ENCODE peak calls at places on chromosomes 16 and 17, in five cellular contexts. One of them, this sample, is unnamed.

GRCh38 chr17:46940692-46941404 is 17.9 kb downstream of the GOSR2 start:
- DNase-seq in stimulated activated CD8-positive, alpha-beta memory T cell treated with anti-CD3 and anti-CD28 coated beads, Interleukin-4, amount 100 ng/mL, for 24 hours: peak
- DNase-seq in CD8-positive, alpha-beta memory T cell: peak
- DNase-seq in lower leg skin: peak
- DNase-seq in amniotic stem cell: peak
- DNase-seq in this sample: peak

GRCh38 chr17:82250868-82251500 is 22.1 kb downstream of the SLC16A3 start:
- DNase-seq in CD8-positive, alpha-beta memory T cell: no peak
- DNase-seq in stimulated activated CD8-positive, alpha-beta memory T cell treated with anti-CD3 and anti-CD28 coated beads, Interleukin-4, amount 100 ng/mL, for 24 hours: no peak
- DNase-seq in lower leg skin: no peak
- DNase-seq in amniotic stem cell: no peak
- DNase-seq in this sample: no peak

GRCh38 chr16:21599994-21600773 is 807 bp downstream of the METTL9 start:
- DNase-seq in amniotic stem cell: peak
- DNase-seq in lower leg skin: no peak
- DNase-seq in stimulated activated CD8-positive, alpha-beta memory T cell treated with anti-CD3 and anti-CD28 coated beads, Interleukin-4, amount 100 ng/mL, for 24 hours: no peak
- DNase-seq in CD8-positive, alpha-beta memory T cell: no peak
- DNase-seq in this sample: no peak

GRCh38 chr17:79102214-79102613 is 27.6 kb downstream of the ENGASE start:
- DNase-seq in amniotic stem cell: no peak
- DNase-seq in stimulated activated CD8-positive, alpha-beta memory T cell treated with anti-CD3 and anti-CD28 coated beads, Interleukin-4, amount 100 ng/mL, for 24 hours: no peak
- DNase-seq in lower leg skin: no peak
- DNase-seq in CD8-positive, alpha-beta memory T cell: no peak
- DNase-seq in this sample: no peak

GRCh38 chr17:11935734-11936406 is 61.4 kb downstream of the ZNF18 start:
- DNase-seq in CD8-positive, alpha-beta memory T cell: no peak
- DNase-seq in stimulated activated CD8-positive, alpha-beta memory T cell treated with anti-CD3 and anti-CD28 coated beads, Interleukin-4, amount 100 ng/mL, for 24 hours: no peak
- DNase-seq in lower leg skin: no peak
- DNase-seq in amniotic stem cell: no peak
- DNase-seq in this sample: no peak

GRCh38 chr17:28968269-28968913 is 17.1 kb upstream of the PHF12 start:
- DNase-seq in amniotic stem cell: no peak
- DNase-seq in lower leg skin: no peak
- DNase-seq in CD8-positive, alpha-beta memory T cell: no peak
- DNase-seq in stimulated activated CD8-positive, alpha-beta memory T cell treated with anti-CD3 and anti-CD28 coated beads, Interleukin-4, amount 100 ng/mL, for 24 hours: no peak
- DNase-seq in this sample: no peak

GRCh38 chr17:27635275-27635823 is 4.4 kb downstream of the LGALS9 start:
- DNase-seq in CD8-positive, alpha-beta memory T cell: no peak
- DNase-seq in lower leg skin: no peak
- DNase-seq in amniotic stem cell: no peak
- DNase-seq in stimulated activated CD8-positive, alpha-beta memory T cell treated with anti-CD3 and anti-CD28 coated beads, Interleukin-4, amount 100 ng/mL, for 24 hours: no peak
- DNase-seq in this sample: no peak

GRCh38 chr17:42612013-42612412 is 2.5 kb downstream of the TUBG1 start:
- DNase-seq in amniotic stem cell: no peak
- DNase-seq in CD8-positive, alpha-beta memory T cell: no peak
- DNase-seq in lower leg skin: no peak
- DNase-seq in stimulated activated CD8-positive, alpha-beta memory T cell treated with anti-CD3 and anti-CD28 coated beads, Interleukin-4, amount 100 ng/mL, for 24 hours: no peak
- DNase-seq in this sample: no peak

GRCh38 chr16:48384305-48384981 is 770 bp downstream of the SIAH1 start:
- DNase-seq in CD8-positive, alpha-beta memory T cell: peak
- DNase-seq in stimulated activated CD8-positive, alpha-beta memory T cell treated with anti-CD3 and anti-CD28 coated beads, Interleukin-4, amount 100 ng/mL, for 24 hours: peak
- DNase-seq in lower leg skin: peak
- DNase-seq in amniotic stem cell: no peak
- DNase-seq in this sample: peak

GRCh38 chr17:18961634-18962493 is 9.9 kb downstream of the SLC5A10 start:
- DNase-seq in stimulated activated CD8-positive, alpha-beta memory T cell treated with anti-CD3 and anti-CD28 coated beads, Interleukin-4, amount 100 ng/mL, for 24 hours: no peak
- DNase-seq in amniotic stem cell: no peak
- DNase-seq in lower leg skin: no peak
- DNase-seq in CD8-positive, alpha-beta memory T cell: no peak
- DNase-seq in this sample: no peak

GRCh38 chr17:58242171-58242784 is 3.9 kb downstream of the LPO start:
- DNase-seq in CD8-positive, alpha-beta memory T cell: no peak
- DNase-seq in stimulated activated CD8-positive, alpha-beta memory T cell treated with anti-CD3 and anti-CD28 coated beads, Interleukin-4, amount 100 ng/mL, for 24 hours: no peak
- DNase-seq in amniotic stem cell: no peak
- DNase-seq in lower leg skin: no peak
- DNase-seq in this sample: no peak

GRCh38 chr16:3065742-3066439 is 451 bp downstream of the IL32 start:
- DNase-seq in amniotic stem cell: no peak
- DNase-seq in CD8-positive, alpha-beta memory T cell: no peak
- DNase-seq in stimulated activated CD8-positive, alpha-beta memory T cell treated with anti-CD3 and anti-CD28 coated beads, Interleukin-4, amount 100 ng/mL, for 24 hours: no peak
- DNase-seq in lower leg skin: no peak
- DNase-seq in this sample: no peak

GRCh38 chr16:25126820-25127232 is 15.3 kb downstream of the LCMT1 start:
- DNase-seq in stimulated activated CD8-positive, alpha-beta memory T cell treated with anti-CD3 and anti-CD28 coated beads, Interleukin-4, amount 100 ng/mL, for 24 hours: peak
- DNase-seq in lower leg skin: no peak
- DNase-seq in amniotic stem cell: peak
- DNase-seq in CD8-positive, alpha-beta memory T cell: no peak
- DNase-seq in this sample: no peak

GRCh38 chr17:34009946-34010345 is 245.1 kb upstream of the CCL2 start:
- DNase-seq in amniotic stem cell: no peak
- DNase-seq in CD8-positive, alpha-beta memory T cell: no peak
- DNase-seq in stimulated activated CD8-positive, alpha-beta memory T cell treated with anti-CD3 and anti-CD28 coated beads, Interleukin-4, amount 100 ng/mL, for 24 hours: no peak
- DNase-seq in lower leg skin: no peak
- DNase-seq in this sample: no peak

GRCh38 chr16:81752225-81752875 is 26.7 kb upstream of the PLCG2 start:
- DNase-seq in lower leg skin: peak
- DNase-seq in stimulated activated CD8-positive, alpha-beta memory T cell treated with anti-CD3 and anti-CD28 coated beads, Interleukin-4, amount 100 ng/mL, for 24 hours: no peak
- DNase-seq in amniotic stem cell: no peak
- DNase-seq in CD8-positive, alpha-beta memory T cell: no peak
- DNase-seq in this sample: no peak

GRCh38 chr17:4073983-4074830 is 68.6 kb downstream of the ZZEF1 start:
- DNase-seq in lower leg skin: no peak
- DNase-seq in CD8-positive, alpha-beta memory T cell: no peak
- DNase-seq in amniotic stem cell: no peak
- DNase-seq in stimulated activated CD8-positive, alpha-beta memory T cell treated with anti-CD3 and anti-CD28 coated beads, Interleukin-4, amount 100 ng/mL, for 24 hours: no peak
- DNase-seq in this sample: no peak

GRCh38 chr17:37024181-37024637 is 75.5 kb downstream of the AATF start:
- DNase-seq in stimulated activated CD8-positive, alpha-beta memory T cell treated with anti-CD3 and anti-CD28 coated beads, Interleukin-4, amount 100 ng/mL, for 24 hours: no peak
- DNase-seq in CD8-positive, alpha-beta memory T cell: no peak
- DNase-seq in amniotic stem cell: no peak
- DNase-seq in lower leg skin: no peak
- DNase-seq in this sample: no peak

GRCh38 chr16:69727916-69728270 is 1.5 kb upstream of the NQO1 start:
- DNase-seq in amniotic stem cell: no peak
- DNase-seq in stimulated activated CD8-positive, alpha-beta memory T cell treated with anti-CD3 and anti-CD28 coated beads, Interleukin-4, amount 100 ng/mL, for 24 hours: no peak
- DNase-seq in lower leg skin: no peak
- DNase-seq in CD8-positive, alpha-beta memory T cell: no peak
- DNase-seq in this sample: no peak

GRCh38 chr16:1311738-1312458 is 2.5 kb downstream of the UBE2I start:
- DNase-seq in amniotic stem cell: no peak
- DNase-seq in stimulated activated CD8-positive, alpha-beta memory T cell treated with anti-CD3 and anti-CD28 coated beads, Interleukin-4, amount 100 ng/mL, for 24 hours: no peak
- DNase-seq in lower leg skin: no peak
- DNase-seq in CD8-positive, alpha-beta memory T cell: no peak
- DNase-seq in this sample: no peak

GRCh38 chr16:89549007-89549700 is 11.3 kb upstream of the RPL13 start:
- DNase-seq in lower leg skin: no peak
- DNase-seq in amniotic stem cell: no peak
- DNase-seq in CD8-positive, alpha-beta memory T cell: no peak
- DNase-seq in stimulated activated CD8-positive, alpha-beta memory T cell treated with anti-CD3 and anti-CD28 coated beads, Interleukin-4, amount 100 ng/mL, for 24 hours: no peak
- DNase-seq in this sample: no peak

GRCh38 chr17:39461911-39462641 is 790 bp downstream of the CDK12 start:
- DNase-seq in CD8-positive, alpha-beta memory T cell: no peak
- DNase-seq in stimulated activated CD8-positive, alpha-beta memory T cell treated with anti-CD3 and anti-CD28 coated beads, Interleukin-4, amount 100 ng/mL, for 24 hours: peak
- DNase-seq in amniotic stem cell: peak
- DNase-seq in lower leg skin: peak
- DNase-seq in this sample: peak

GRCh38 chr17:10802487-10803284 is 1.2 kb downstream of the TMEM238L start:
- DNase-seq in amniotic stem cell: no peak
- DNase-seq in lower leg skin: no peak
- DNase-seq in CD8-positive, alpha-beta memory T cell: no peak
- DNase-seq in stimulated activated CD8-positive, alpha-beta memory T cell treated with anti-CD3 and anti-CD28 coated beads, Interleukin-4, amount 100 ng/mL, for 24 hours: no peak
- DNase-seq in this sample: no peak

GRCh38 chr17:64781394-64781793 is 119.3 kb upstream of the SMURF2 start:
- DNase-seq in stimulated activated CD8-positive, alpha-beta memory T cell treated with anti-CD3 and anti-CD28 coated beads, Interleukin-4, amount 100 ng/mL, for 24 hours: no peak
- DNase-seq in lower leg skin: peak
- DNase-seq in amniotic stem cell: no peak
- DNase-seq in CD8-positive, alpha-beta memory T cell: peak
- DNase-seq in this sample: no peak

GRCh38 chr17:82257473-82257872 is 16.0 kb downstream of the CSNK1D start:
- DNase-seq in CD8-positive, alpha-beta memory T cell: peak
- DNase-seq in stimulated activated CD8-positive, alpha-beta memory T cell treated with anti-CD3 and anti-CD28 coated beads, Interleukin-4, amount 100 ng/mL, for 24 hours: peak
- DNase-seq in amniotic stem cell: no peak
- DNase-seq in lower leg skin: no peak
- DNase-seq in this sample: no peak

GRCh38 chr17:72381597-72382397 is 261.0 kb downstream of the SOX9 start:
- DNase-seq in amniotic stem cell: no peak
- DNase-seq in lower leg skin: no peak
- DNase-seq in stimulated activated CD8-positive, alpha-beta memory T cell treated with anti-CD3 and anti-CD28 coated beads, Interleukin-4, amount 100 ng/mL, for 24 hours: no peak
- DNase-seq in CD8-positive, alpha-beta memory T cell: no peak
- DNase-seq in this sample: no peak

GRCh38 chr17:70067104-70067503 is 7.9 kb upstream of the KCNJ16 start:
- DNase-seq in CD8-positive, alpha-beta memory T cell: no peak
- DNase-seq in stimulated activated CD8-positive, alpha-beta memory T cell treated with anti-CD3 and anti-CD28 coated beads, Interleukin-4, amount 100 ng/mL, for 24 hours: no peak
- DNase-seq in amniotic stem cell: no peak
- DNase-seq in lower leg skin: no peak
- DNase-seq in this sample: no peak

GRCh38 chr17:62562656-62563055 is 64.8 kb upstream of the MRC2 start:
- DNase-seq in lower leg skin: no peak
- DNase-seq in CD8-positive, alpha-beta memory T cell: no peak
- DNase-seq in amniotic stem cell: no peak
- DNase-seq in stimulated activated CD8-positive, alpha-beta memory T cell treated with anti-CD3 and anti-CD28 coated beads, Interleukin-4, amount 100 ng/mL, for 24 hours: no peak
- DNase-seq in this sample: no peak

GRCh38 chr17:80770881-80771611 is 220.6 kb upstream of the CHMP6 start:
- DNase-seq in lower leg skin: no peak
- DNase-seq in amniotic stem cell: no peak
- DNase-seq in stimulated activated CD8-positive, alpha-beta memory T cell treated with anti-CD3 and anti-CD28 coated beads, Interleukin-4, amount 100 ng/mL, for 24 hours: no peak
- DNase-seq in CD8-positive, alpha-beta memory T cell: no peak
- DNase-seq in this sample: no peak

GRCh38 chr17:56774650-56775049 is 59.1 kb downstream of the C17orf67 start:
- DNase-seq in stimulated activated CD8-positive, alpha-beta memory T cell treated with anti-CD3 and anti-CD28 coated beads, Interleukin-4, amount 100 ng/mL, for 24 hours: no peak
- DNase-seq in amniotic stem cell: no peak
- DNase-seq in CD8-positive, alpha-beta memory T cell: no peak
- DNase-seq in lower leg skin: no peak
- DNase-seq in this sample: no peak

GRCh38 chr17:70123193-70123592 is 46.1 kb upstream of the KCNJ2 start:
- DNase-seq in lower leg skin: no peak
- DNase-seq in amniotic stem cell: no peak
- DNase-seq in stimulated activated CD8-positive, alpha-beta memory T cell treated with anti-CD3 and anti-CD28 coated beads, Interleukin-4, amount 100 ng/mL, for 24 hours: no peak
- DNase-seq in CD8-positive, alpha-beta memory T cell: no peak
- DNase-seq in this sample: no peak

GRCh38 chr17:76529224-76529642 is 8.3 kb downstream of the CYGB start:
- DNase-seq in CD8-positive, alpha-beta memory T cell: no peak
- DNase-seq in stimulated activated CD8-positive, alpha-beta memory T cell treated with anti-CD3 and anti-CD28 coated beads, Interleukin-4, amount 100 ng/mL, for 24 hours: no peak
- DNase-seq in amniotic stem cell: peak
- DNase-seq in lower leg skin: peak
- DNase-seq in this sample: no peak

GRCh38 chr17:58303981-58304734 is 23.4 kb upstream of the MPO start:
- DNase-seq in stimulated activated CD8-positive, alpha-beta memory T cell treated with anti-CD3 and anti-CD28 coated beads, Interleukin-4, amount 100 ng/mL, for 24 hours: peak
- DNase-seq in CD8-positive, alpha-beta memory T cell: peak
- DNase-seq in lower leg skin: no peak
- DNase-seq in amniotic stem cell: no peak
- DNase-seq in this sample: peak